ENCODE peak calls at places on chromosomes 1 and 21, in five cellular contexts. One of them, this sample, is unnamed.

GRCh38 chr1:9753121-9753531 is 70.6 kb downstream of the CLSTN1 start:
- DNase-seq in stimulated activated CD4-positive, alpha-beta T cell treated with anti-CD3 and anti-CD28 coated beads, Interleukin-1b, Interleukin-23, amount 100 ng/mL, for 24 hours: no peak
- DNase-seq in hypothalamus: no peak
- DNase-seq in NCI-H1092: no peak
- DNase-seq in C1 segment of cervical spinal cord: no peak
- DNase-seq in this sample: no peak

GRCh38 chr1:62045579-62045978 is 149.1 kb upstream of the L1TD1 start:
- DNase-seq in stimulated activated CD4-positive, alpha-beta T cell treated with anti-CD3 and anti-CD28 coated beads, Interleukin-1b, Interleukin-23, amount 100 ng/mL, for 24 hours: no peak
- DNase-seq in hypothalamus: no peak
- DNase-seq in NCI-H1092: no peak
- DNase-seq in C1 segment of cervical spinal cord: no peak
- DNase-seq in this sample: no peak

GRCh38 chr1:169741666-169742394 is 8.0 kb upstream of the SELE start:
- DNase-seq in stimulated activated CD4-positive, alpha-beta T cell treated with anti-CD3 and anti-CD28 coated beads, Interleukin-1b, Interleukin-23, amount 100 ng/mL, for 24 hours: no peak
- DNase-seq in hypothalamus: no peak
- DNase-seq in NCI-H1092: no peak
- DNase-seq in C1 segment of cervical spinal cord: no peak
- DNase-seq in this sample: no peak

GRCh38 chr21:44857127-44857892 is 16.2 kb downstream of the PTTG1IP start:
- DNase-seq in stimulated activated CD4-positive, alpha-beta T cell treated with anti-CD3 and anti-CD28 coated beads, Interleukin-1b, Interleukin-23, amount 100 ng/mL, for 24 hours: no peak
- DNase-seq in hypothalamus: no peak
- DNase-seq in NCI-H1092: no peak
- DNase-seq in C1 segment of cervical spinal cord: no peak
- DNase-seq in this sample: no peak

GRCh38 chr1:10132852-10133251 is 77.5 kb upstream of the KIF1B start:
- DNase-seq in stimulated activated CD4-positive, alpha-beta T cell treated with anti-CD3 and anti-CD28 coated beads, Interleukin-1b, Interleukin-23, amount 100 ng/mL, for 24 hours: no peak
- DNase-seq in hypothalamus: peak
- DNase-seq in NCI-H1092: no peak
- DNase-seq in C1 segment of cervical spinal cord: no peak
- DNase-seq in this sample: no peak

GRCh38 chr1:210301254-210301955 is 27.3 kb upstream of the HHAT start:
- DNase-seq in stimulated activated CD4-positive, alpha-beta T cell treated with anti-CD3 and anti-CD28 coated beads, Interleukin-1b, Interleukin-23, amount 100 ng/mL, for 24 hours: no peak
- DNase-seq in hypothalamus: no peak
- DNase-seq in NCI-H1092: no peak
- DNase-seq in C1 segment of cervical spinal cord: no peak
- DNase-seq in this sample: no peak

GRCh38 chr21:21290751-21291150 is 292.5 kb downstream of the NCAM2 start:
- DNase-seq in stimulated activated CD4-positive, alpha-beta T cell treated with anti-CD3 and anti-CD28 coated beads, Interleukin-1b, Interleukin-23, amount 100 ng/mL, for 24 hours: no peak
- DNase-seq in hypothalamus: no peak
- DNase-seq in NCI-H1092: peak
- DNase-seq in C1 segment of cervical spinal cord: no peak
- DNase-seq in this sample: no peak

GRCh38 chr1:112298558-112298957 is 97.5 kb upstream of the CTTNBP2NL start:
- DNase-seq in stimulated activated CD4-positive, alpha-beta T cell treated with anti-CD3 and anti-CD28 coated beads, Interleukin-1b, Interleukin-23, amount 100 ng/mL, for 24 hours: no peak
- DNase-seq in hypothalamus: peak
- DNase-seq in NCI-H1092: no peak
- DNase-seq in C1 segment of cervical spinal cord: no peak
- DNase-seq in this sample: no peak

GRCh38 chr1:218478336-218478735 is 133.2 kb downstream of the TGFB2 start:
- DNase-seq in stimulated activated CD4-positive, alpha-beta T cell treated with anti-CD3 and anti-CD28 coated beads, Interleukin-1b, Interleukin-23, amount 100 ng/mL, for 24 hours: no peak
- DNase-seq in hypothalamus: no peak
- DNase-seq in NCI-H1092: no peak
- DNase-seq in C1 segment of cervical spinal cord: no peak
- DNase-seq in this sample: no peak

GRCh38 chr1:94927405-94928175 is 680 bp upstream of the CNN3 start:
- DNase-seq in stimulated activated CD4-positive, alpha-beta T cell treated with anti-CD3 and anti-CD28 coated beads, Interleukin-1b, Interleukin-23, amount 100 ng/mL, for 24 hours: no peak
- DNase-seq in hypothalamus: peak
- DNase-seq in NCI-H1092: no peak
- DNase-seq in C1 segment of cervical spinal cord: no peak
- DNase-seq in this sample: peak

GRCh38 chr1:175591083-175591743 is 152.2 kb downstream of the TNR start:
- DNase-seq in stimulated activated CD4-positive, alpha-beta T cell treated with anti-CD3 and anti-CD28 coated beads, Interleukin-1b, Interleukin-23, amount 100 ng/mL, for 24 hours: no peak
- DNase-seq in hypothalamus: no peak
- DNase-seq in NCI-H1092: peak
- DNase-seq in C1 segment of cervical spinal cord: no peak
- DNase-seq in this sample: no peak